ENCODE peak calls at places on chromosomes 11 and 22, in seven cellular contexts. A is SK-N-SH, V is spleen, Z is keratinocyte, M is adrenal gland, N is PC-9, X is lung. E is an unnamed sample.

GRCh38 chr11:65329944-65330403 is 3.7 kb upstream of the DPF2 start:
- DNase-seq in A (peak; percentile 70), V (peak; percentile 80), Z (no peak), M (peak; percentile 83), N (peak; percentile 75), X (peak; percentile 89), E (peak; percentile 99)

GRCh38 chr22:46379301-46379930 is 43.9 kb downstream of the TRMU start:
- DNase-seq in A (no peak), V (no peak), Z (no peak), M (no peak), N (no peak), X (peak; percentile 39), E (no peak)

GRCh38 chr11:68012843-68013610 is 2.9 kb downstream of the ALDH3B1 start:
- DNase-seq in A (no peak), V (no peak), Z (no peak), M (no peak), N (peak; percentile 99), X (peak; percentile 91), E (peak; percentile 95)

GRCh38 chr22:27799334-27800249 is 2.0 kb downstream of the MN1 start:
- DNase-seq in A (peak; percentile 55), V (no peak), Z (no peak), M (no peak), N (no peak), X (no peak), E (peak; percentile 57)

GRCh38 chr11:116339306-116339705 is 433.5 kb downstream of the BUD13 start:
- DNase-seq in A (no peak), V (no peak), Z (no peak), M (no peak), N (no peak), X (no peak), E (no peak)

GRCh38 chr11:12086271-12087074 is 23.9 kb upstream of the MICAL2 start:
- DNase-seq in A (no peak), V (no peak), Z (no peak), M (peak; percentile 39), N (peak; percentile 94), X (peak; percentile 45), E (peak; percentile 93)

GRCh38 chr11:103594283-103594682 is 442.2 kb upstream of the DDI1 start:
- DNase-seq in A (no peak), V (no peak), Z (no peak), M (no peak), N (peak; percentile 44), X (no peak), E (no peak)

GRCh38 chr11:115670538-115671200 is 166.5 kb upstream of the CADM1 start:
- DNase-seq in A (peak; percentile 59), V (no peak), Z (no peak), M (no peak), N (no peak), X (no peak), E (no peak)

GRCh38 chr11:1574256-1575242 is 2.5 kb upstream of the DUSP8 start:
- DNase-seq in A (peak; percentile 89), V (peak; percentile 91), Z (no peak), M (no peak), N (no peak), X (no peak), E (peak; percentile 80)

GRCh38 chr11:20103281-20103680 is 57.0 kb downstream of the DBX1 start:
- DNase-seq in A (no peak), V (no peak), Z (no peak), M (no peak), N (no peak), X (no peak), E (no peak)

GRCh38 chr11:45669956-45670355 is 4.5 kb upstream of the CHST1 start:
- DNase-seq in A (no peak), V (no peak), Z (no peak), M (no peak), N (no peak), X (no peak), E (no peak)

GRCh38 chr11:17563961-17564686 is 17.1 kb downstream of the OTOG start:
- DNase-seq in A (no peak), V (no peak), Z (no peak), M (no peak), N (no peak), X (no peak), E (no peak)

GRCh38 chr11:121489823-121490222 is 37.1 kb upstream of the SORL1-AS1 start:
- DNase-seq in A (no peak), V (no peak), Z (no peak), M (no peak), N (no peak), X (no peak), E (no peak)

GRCh38 chr11:2094354-2095197 is 44.6 kb downstream of the IGF2 start:
- DNase-seq in A (no peak), V (peak; percentile 68), Z (no peak), M (no peak), N (no peak), X (no peak), E (no peak)

GRCh38 chr22:31958625-31959239 is 14.4 kb downstream of the YWHAH start:
- DNase-seq in A (no peak), V (peak; percentile 39), Z (no peak), M (no peak), N (no peak), X (no peak), E (no peak)

GRCh38 chr22:37827056-37827455 is 3.9 kb downstream of the GALR3 start:
- DNase-seq in A (no peak), V (no peak), Z (no peak), M (no peak), N (no peak), X (no peak), E (no peak)

GRCh38 chr22:24390576-24390975 is 36.8 kb upstream of the ADORA2A start:
- DNase-seq in A (no peak), V (no peak), Z (no peak), M (no peak), N (no peak), X (no peak), E (no peak)

GRCh38 chr22:37675930-37676571 is 615 bp downstream of the LGALS1 start:
- DNase-seq in A (peak; percentile 36), V (no peak), Z (no peak), M (peak; percentile 84), N (peak; percentile 71), X (no peak), E (peak; percentile 62)

GRCh38 chr22:31271026-31271425 is 21.3 kb downstream of the PIK3IP1 start:
- DNase-seq in A (no peak), V (no peak), Z (no peak), M (no peak), N (peak; percentile 66), X (no peak), E (no peak)

GRCh38 chr11:46254135-46254491 is 23.3 kb upstream of the CREB3L1 start:
- DNase-seq in A (no peak), V (no peak), Z (no peak), M (no peak), N (no peak), X (no peak), E (no peak)

GRCh38 chr11:43580735-43581369 is 99.7 kb upstream of the HSD17B12 start:
- DNase-seq in A (peak; percentile 67), V (no peak), Z (no peak), M (no peak), N (no peak), X (no peak), E (peak; percentile 16)

GRCh38 chr22:47601666-47602065 is 839.2 kb downstream of the TBC1D22A start:
- DNase-seq in A (peak; percentile 1), V (peak; percentile 11), Z (no peak), M (no peak), N (no peak), X (no peak), E (no peak)

GRCh38 chr11:66579017-66579606 is 10.7 kb upstream of the CTSF start:
- DNase-seq in A (peak; percentile 90), V (peak; percentile 90), Z (peak; percentile 13), M (peak; percentile 75), N (no peak), X (peak; percentile 79), E (peak; percentile 92)

GRCh38 chr22:46609175-46609690 is 11.0 kb upstream of the GRAMD4 start:
- DNase-seq in A (no peak), V (peak; percentile 64), Z (no peak), M (no peak), N (no peak), X (no peak), E (no peak)

GRCh38 chr11:34160049-34160721 is 54.8 kb downstream of the NAT10 start:
- DNase-seq in A (peak; percentile 87), V (no peak), Z (no peak), M (no peak), N (no peak), X (no peak), E (no peak)

GRCh38 chr22:20204281-20204680 is 53.4 kb upstream of the CCDC188 start:
- DNase-seq in A (no peak), V (no peak), Z (no peak), M (no peak), N (no peak), X (no peak), E (no peak)
- H3K4me1 ChIP-seq in A (no peaks in the 10 kb centered on the region), V (peaks cover 60% of the 10 kb centered on the region), Z (peaks cover 27% of the 10 kb centered on the region), M (peaks cover 23% of the 10 kb centered on the region), N (peaks cover 20% of the 10 kb centered on the region), X (no peaks in the 10 kb centered on the region), E (peaks cover 16% of the 10 kb centered on the region)

DNA sequence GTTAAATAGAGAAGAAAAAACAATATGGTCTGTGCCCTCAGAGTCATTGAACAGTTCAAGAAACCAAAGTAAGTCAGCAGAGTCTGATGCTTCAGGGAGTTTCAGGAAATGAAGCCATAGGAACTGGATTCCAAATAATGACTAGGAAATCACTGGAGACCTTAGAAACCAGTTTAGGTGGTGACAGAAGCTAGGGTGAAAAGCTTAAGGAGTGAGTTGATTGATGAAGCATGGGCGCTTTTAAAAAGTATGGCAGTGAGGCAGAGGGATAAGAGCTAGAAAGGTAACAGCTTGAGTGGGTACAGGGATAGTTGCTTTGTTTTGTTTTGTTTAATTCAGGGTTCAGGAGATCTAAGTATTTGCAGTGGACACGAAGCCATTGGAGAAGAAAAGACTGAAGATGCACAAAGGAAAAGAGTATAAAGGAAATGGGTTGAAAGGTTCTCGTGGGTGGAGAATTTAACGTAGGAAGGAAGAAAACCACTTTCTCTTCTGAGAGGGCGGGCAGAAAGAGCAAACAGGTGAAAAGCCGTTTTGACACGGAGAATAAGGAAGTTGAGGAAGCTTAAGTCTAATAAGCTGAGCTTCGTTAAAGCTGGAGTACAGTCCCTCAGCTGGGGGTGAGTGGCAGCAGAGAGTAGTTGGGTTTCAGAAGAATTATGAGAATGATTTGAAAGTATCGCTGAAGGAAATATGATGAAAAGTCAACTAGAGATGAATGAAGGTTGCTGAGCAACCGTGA is 14.8 kb downstream of the SGSM3 start:
- DNase-seq in A (no peak), V (no peak), Z (no peak), M (no peak), N (no peak), X (no peak), E (no peak)
- H3K4me1 ChIP-seq in A (no peaks in the 10 kb centered on the region), V (peaks cover 35% of the 10 kb centered on the region), Z (no peaks in the 10 kb centered on the region), M (peaks cover 21% of the 10 kb centered on the region), N (peaks cover 10% of the 10 kb centered on the region), X (peaks cover 9% of the 10 kb centered on the region), E (peaks cover 11% of the 10 kb centered on the region)

GRCh38 chr22:45262931-45263789 is 21.6 kb upstream of the UPK3A start:
- DNase-seq in A (no peak), V (peak; percentile 90), Z (no peak), M (peak; percentile 63), N (peak; percentile 48), X (peak; percentile 45), E (no peak)
- H3K4me1 ChIP-seq in A (no peaks in the 10 kb centered on the region), V (peaks cover 41% of the 10 kb centered on the region), Z (peaks cover 14% of the 10 kb centered on the region), M (peaks cover 19% of the 10 kb centered on the region), N (peaks cover 9% of the 10 kb centered on the region), X (no peaks in the 10 kb centered on the region), E (peaks cover 11% of the 10 kb centered on the region)

GRCh38 chr11:57646221-57646620 is 3.5 kb downstream of the YPEL4 start:
- DNase-seq in A (no peak), V (no peak), Z (no peak), M (no peak), N (no peak), X (no peak), E (no peak)
- H3K4me1 ChIP-seq in A (peaks cover 16% of the 10 kb centered on the region), V (peaks cover 50% of the 10 kb centered on the region), Z (peaks cover 41% of the 10 kb centered on the region), M (peaks cover 29% of the 10 kb centered on the region), N (peaks cover 3% of the 10 kb centered on the region), X (no peaks in the 10 kb centered on the region), E (peaks cover 54% of the 10 kb centered on the region)